ENCODE peak calls at places on chromosome 5, in seven cellular contexts. One of them, this sample, is unnamed.
A peak's percentile ranks its signal among the peaks of the same experiment; 100 is the strongest.

GRCh38 chr5:142446131-142446959 is 121.5 kb upstream of the SPRY4 start:
- DNase-seq in activated gamma-delta T cell: no peak
- DNase-seq in IMR-90: peak; percentile 84
- DNase-seq in CD4-positive, CD25-positive, alpha-beta regulatory T cell: no peak
- DNase-seq in fibroblast of mammary gland: peak; percentile 77
- DNase-seq in NT2/D1: no peak
- DNase-seq in ELR: peak; percentile 88
- DNase-seq in this sample: no peak

GRCh38 chr5:177446184-177447065 is at the start of gene PRR7:
- DNase-seq in activated gamma-delta T cell: peak; percentile 63
- DNase-seq in IMR-90: peak; percentile 64
- DNase-seq in CD4-positive, CD25-positive, alpha-beta regulatory T cell: peak; percentile 59
- DNase-seq in fibroblast of mammary gland: peak; percentile 58
- DNase-seq in NT2/D1: no peak
- DNase-seq in ELR: peak; percentile 78
- DNase-seq in this sample: peak; percentile 79

GRCh38 chr5:174409070-174409469 is 315.3 kb upstream of the MSX2 start:
- DNase-seq in activated gamma-delta T cell: no peak
- DNase-seq in IMR-90: no peak
- DNase-seq in CD4-positive, CD25-positive, alpha-beta regulatory T cell: no peak
- DNase-seq in fibroblast of mammary gland: no peak
- DNase-seq in NT2/D1: no peak
- DNase-seq in ELR: peak; percentile 12
- DNase-seq in this sample: no peak

GRCh38 chr5:21817668-21818419 is 1035.3 kb downstream of the CDH12 start:
- DNase-seq in activated gamma-delta T cell: no peak
- DNase-seq in IMR-90: peak; percentile 6
- DNase-seq in CD4-positive, CD25-positive, alpha-beta regulatory T cell: no peak
- DNase-seq in fibroblast of mammary gland: peak; percentile 51
- DNase-seq in NT2/D1: no peak
- DNase-seq in ELR: peak; percentile 37
- DNase-seq in this sample: no peak

GRCh38 chr5:116652196-116652729 is 77.6 kb upstream of the SEMA6A start:
- DNase-seq in activated gamma-delta T cell: no peak
- DNase-seq in IMR-90: peak; percentile 68
- DNase-seq in CD4-positive, CD25-positive, alpha-beta regulatory T cell: no peak
- DNase-seq in fibroblast of mammary gland: peak; percentile 62
- DNase-seq in NT2/D1: peak; percentile 63
- DNase-seq in ELR: peak; percentile 1
- DNase-seq in this sample: no peak

GRCh38 chr5:55004728-55005127 is 19.3 kb upstream of the GZMK start:
- DNase-seq in activated gamma-delta T cell: no peak
- DNase-seq in IMR-90: peak; percentile 65
- DNase-seq in CD4-positive, CD25-positive, alpha-beta regulatory T cell: no peak
- DNase-seq in fibroblast of mammary gland: peak; percentile 61
- DNase-seq in NT2/D1: no peak
- DNase-seq in ELR: peak; percentile 81
- DNase-seq in this sample: no peak

GRCh38 chr5:110435207-110435606 is 291.3 kb downstream of the TMEM232 start:
- DNase-seq in activated gamma-delta T cell: no peak
- DNase-seq in IMR-90: no peak
- DNase-seq in CD4-positive, CD25-positive, alpha-beta regulatory T cell: no peak
- DNase-seq in fibroblast of mammary gland: no peak
- DNase-seq in NT2/D1: no peak
- DNase-seq in ELR: no peak
- DNase-seq in this sample: no peak

GRCh38 chr5:150516011-150516410 is 8.1 kb downstream of the NDST1 start:
- DNase-seq in activated gamma-delta T cell: no peak
- DNase-seq in IMR-90: peak; percentile 85
- DNase-seq in CD4-positive, CD25-positive, alpha-beta regulatory T cell: no peak
- DNase-seq in fibroblast of mammary gland: peak; percentile 69
- DNase-seq in NT2/D1: no peak
- DNase-seq in ELR: peak; percentile 42
- DNase-seq in this sample: no peak

GRCh38 chr5:126383755-126384154 is 39.5 kb upstream of the GRAMD2B start:
- DNase-seq in activated gamma-delta T cell: no peak
- DNase-seq in IMR-90: peak; percentile 47
- DNase-seq in CD4-positive, CD25-positive, alpha-beta regulatory T cell: no peak
- DNase-seq in fibroblast of mammary gland: no peak
- DNase-seq in NT2/D1: no peak
- DNase-seq in ELR: no peak
- DNase-seq in this sample: no peak

GRCh38 chr5:109316631-109317030 is 93.1 kb downstream of the PJA2 start:
- DNase-seq in activated gamma-delta T cell: no peak
- DNase-seq in IMR-90: peak; percentile 61
- DNase-seq in CD4-positive, CD25-positive, alpha-beta regulatory T cell: no peak
- DNase-seq in fibroblast of mammary gland: peak; percentile 76
- DNase-seq in NT2/D1: no peak
- DNase-seq in ELR: peak; percentile 77
- DNase-seq in this sample: no peak

GRCh38 chr5:33939863-33940262 is 3.7 kb downstream of the RXFP3 start:
- DNase-seq in activated gamma-delta T cell: no peak
- DNase-seq in IMR-90: peak; percentile 47
- DNase-seq in CD4-positive, CD25-positive, alpha-beta regulatory T cell: no peak
- DNase-seq in fibroblast of mammary gland: peak; percentile 76
- DNase-seq in NT2/D1: no peak
- DNase-seq in ELR: peak; percentile 46
- DNase-seq in this sample: no peak

GRCh38 chr5:103102234-103102633 is 17.7 kb downstream of the GIN1 start:
- DNase-seq in activated gamma-delta T cell: no peak
- DNase-seq in IMR-90: no peak
- DNase-seq in CD4-positive, CD25-positive, alpha-beta regulatory T cell: no peak
- DNase-seq in fibroblast of mammary gland: no peak
- DNase-seq in NT2/D1: no peak
- DNase-seq in ELR: no peak
- DNase-seq in this sample: no peak

GRCh38 chr5:68406767-68407232 is 191.2 kb downstream of the PIK3R1 start:
- DNase-seq in activated gamma-delta T cell: no peak
- DNase-seq in IMR-90: no peak
- DNase-seq in CD4-positive, CD25-positive, alpha-beta regulatory T cell: no peak
- DNase-seq in fibroblast of mammary gland: no peak
- DNase-seq in NT2/D1: no peak
- DNase-seq in ELR: no peak
- DNase-seq in this sample: peak; percentile 31

GRCh38 chr5:35282805-35283204 is 52.5 kb upstream of the PRLR start:
- DNase-seq in activated gamma-delta T cell: no peak
- DNase-seq in IMR-90: no peak
- DNase-seq in CD4-positive, CD25-positive, alpha-beta regulatory T cell: no peak
- DNase-seq in fibroblast of mammary gland: no peak
- DNase-seq in NT2/D1: no peak
- DNase-seq in ELR: no peak
- DNase-seq in this sample: no peak

GRCh38 chr5:89120719-89121118 is 237.7 kb upstream of the MEF2C start:
- DNase-seq in activated gamma-delta T cell: no peak
- DNase-seq in IMR-90: no peak
- DNase-seq in CD4-positive, CD25-positive, alpha-beta regulatory T cell: no peak
- DNase-seq in fibroblast of mammary gland: peak; percentile 33
- DNase-seq in NT2/D1: no peak
- DNase-seq in ELR: no peak
- DNase-seq in this sample: no peak

GRCh38 chr5:68171101-68171558 is 44.4 kb upstream of the PIK3R1 start:
- DNase-seq in activated gamma-delta T cell: no peak
- DNase-seq in IMR-90: peak; percentile 11
- DNase-seq in CD4-positive, CD25-positive, alpha-beta regulatory T cell: no peak
- DNase-seq in fibroblast of mammary gland: peak; percentile 89
- DNase-seq in NT2/D1: no peak
- DNase-seq in ELR: peak; percentile 13
- DNase-seq in this sample: no peak